ENCODE peak calls at places on chromosomes 11 and 22, in six cellular contexts. One of them, this sample, is unnamed. For H3K4me1, the result is how much of the 10 kb centered on the place peaks cover.

GRCh38 chr11:46729110-46730027 is 10.4 kb downstream of the F2 start:
- DNase-seq in IMR-90: peak
- DNase-seq in trophoblast cell: peak
- DNase-seq in H1: no peak
- DNase-seq in H9: no peak
- DNase-seq in neuronal stem cell: no peak
- DNase-seq in this sample: no peak

GRCh38 chr11:118886681-118887111 is 3.0 kb downstream of the CXCR5 start:
- DNase-seq in trophoblast cell: no peak
- DNase-seq in IMR-90: no peak
- DNase-seq in H9: no peak
- DNase-seq in neuronal stem cell: no peak
- DNase-seq in H1: no peak
- DNase-seq in this sample: no peak

GRCh38 chr11:95327273-95327948 is 96.4 kb upstream of the SESN3 start:
- DNase-seq in neuronal stem cell: no peak
- DNase-seq in IMR-90: no peak
- DNase-seq in trophoblast cell: no peak
- DNase-seq in H1: no peak
- DNase-seq in H9: no peak
- DNase-seq in this sample: no peak

GRCh38 chr11:128179512-128179911 is 407.8 kb downstream of the ETS1 start:
- DNase-seq in trophoblast cell: no peak
- DNase-seq in H1: no peak
- DNase-seq in H9: no peak
- DNase-seq in neuronal stem cell: no peak
- DNase-seq in IMR-90: no peak
- DNase-seq in this sample: no peak

GRCh38 chr22:47540011-47540410 is 777.6 kb downstream of the TBC1D22A start:
- DNase-seq in H1: no peak
- DNase-seq in neuronal stem cell: no peak
- DNase-seq in trophoblast cell: no peak
- DNase-seq in IMR-90: no peak
- DNase-seq in H9: no peak
- DNase-seq in this sample: no peak

GRCh38 chr11:3003396-3004231 is 11.5 kb upstream of the NAP1L4 start:
- DNase-seq in trophoblast cell: peak
- DNase-seq in H1: no peak
- DNase-seq in neuronal stem cell: no peak
- DNase-seq in H9: no peak
- DNase-seq in IMR-90: no peak
- DNase-seq in this sample: no peak

GRCh38 chr11:126284829-126285228 is 1.9 kb downstream of the TIRAP start:
- DNase-seq in IMR-90: peak
- DNase-seq in neuronal stem cell: no peak
- DNase-seq in H9: no peak
- DNase-seq in trophoblast cell: peak
- DNase-seq in H1: no peak
- DNase-seq in this sample: peak

GRCh38 chr22:19631899-19632670 is 82.2 kb upstream of the SEPTIN5 start:
- DNase-seq in H1: no peak
- DNase-seq in IMR-90: peak
- DNase-seq in trophoblast cell: peak
- DNase-seq in neuronal stem cell: peak
- DNase-seq in H9: peak
- DNase-seq in this sample: peak

GRCh38 chr22:40819741-40820140 is 595 bp upstream of the SLC25A17 start:
- DNase-seq in trophoblast cell: peak
- DNase-seq in H1: no peak
- DNase-seq in H9: no peak
- DNase-seq in neuronal stem cell: no peak
- DNase-seq in IMR-90: peak
- DNase-seq in this sample: peak

GRCh38 chr11:94845622-94846021 is 77.5 kb downstream of the AMOTL1 start:
- DNase-seq in H1: no peak
- DNase-seq in trophoblast cell: no peak
- DNase-seq in neuronal stem cell: no peak
- DNase-seq in H9: no peak
- DNase-seq in IMR-90: peak
- DNase-seq in this sample: peak

GRCh38 chr11:122422707-122423106 is 232.8 kb upstream of the UBASH3B start:
- DNase-seq in neuronal stem cell: no peak
- DNase-seq in IMR-90: peak
- DNase-seq in H9: no peak
- DNase-seq in trophoblast cell: peak
- DNase-seq in H1: no peak
- DNase-seq in this sample: no peak

GRCh38 chr11:40289370-40289769 is 1170.1 kb downstream of the LRRC4C start:
- DNase-seq in H1: no peak
- DNase-seq in trophoblast cell: no peak
- DNase-seq in H9: no peak
- DNase-seq in neuronal stem cell: no peak
- DNase-seq in IMR-90: no peak
- DNase-seq in this sample: no peak

GRCh38 chr11:40286137-40286536 is 1173.3 kb downstream of the LRRC4C start:
- DNase-seq in neuronal stem cell: no peak
- DNase-seq in H1: no peak
- DNase-seq in IMR-90: no peak
- DNase-seq in trophoblast cell: no peak
- DNase-seq in H9: no peak
- DNase-seq in this sample: no peak

GRCh38 chr11:40281055-40281580 is 1178.3 kb downstream of the LRRC4C start:
- DNase-seq in neuronal stem cell: no peak
- DNase-seq in IMR-90: no peak
- DNase-seq in trophoblast cell: no peak
- DNase-seq in H1: no peak
- DNase-seq in H9: no peak
- DNase-seq in this sample: peak

GRCh38 chr11:40288212-40288803 is 1171.1 kb downstream of the LRRC4C start:
- DNase-seq in H9: no peak
- DNase-seq in neuronal stem cell: no peak
- DNase-seq in H1: no peak
- DNase-seq in IMR-90: no peak
- DNase-seq in trophoblast cell: no peak
- DNase-seq in this sample: peak

DNA sequence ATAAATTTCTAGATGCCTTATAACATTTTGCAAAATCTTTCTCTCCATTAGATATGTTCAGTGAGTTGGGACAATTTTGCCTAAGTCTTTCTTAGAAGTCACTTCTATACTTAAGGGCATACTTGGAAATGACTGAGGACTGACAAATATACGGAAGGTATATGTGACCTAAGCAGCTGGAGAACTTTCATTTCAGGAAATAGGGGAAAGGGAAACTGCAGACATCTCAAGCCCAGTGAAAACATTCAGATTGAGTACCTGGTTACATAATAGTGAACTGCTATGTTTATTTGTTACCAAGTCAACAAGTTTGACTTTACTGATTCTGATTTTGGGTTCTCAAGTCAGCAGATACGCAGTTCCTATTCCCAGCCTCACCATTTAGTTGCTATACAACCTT is 1173.9 kb downstream of the LRRC4C start:
- DNase-seq in H1: no peak
- DNase-seq in trophoblast cell: no peak
- DNase-seq in IMR-90: no peak
- DNase-seq in neuronal stem cell: no peak
- DNase-seq in H9: no peak
- DNase-seq in this sample: no peak
- H3K14ac ChIP-seq in H1: no peak
- H3K14ac ChIP-seq in trophoblast cell: no peak
- H3K14ac ChIP-seq in IMR-90: no peak
- H3K14ac ChIP-seq in neuronal stem cell: no peak
- H3K14ac ChIP-seq in H9: no peak
- H3K14ac ChIP-seq in this sample: no peak

GRCh38 chr11:121372028-121372427 is 79.5 kb downstream of the SC5D start:
- DNase-seq in neuronal stem cell: no peak
- DNase-seq in IMR-90: no peak
- DNase-seq in H1: no peak
- DNase-seq in H9: no peak
- DNase-seq in trophoblast cell: no peak
- DNase-seq in this sample: no peak
- H2BK120ac ChIP-seq in neuronal stem cell: no peak
- H2BK120ac ChIP-seq in IMR-90: no peak
- H2BK120ac ChIP-seq in H1: peak
- H2BK120ac ChIP-seq in H9: no peak
- H2BK120ac ChIP-seq in trophoblast cell: no peak
- H2BK120ac ChIP-seq in this sample: no peak

GRCh38 chr11:65885808-65886536 is 2.3 kb downstream of the FIBP start:
- DNase-seq in trophoblast cell: no peak
- DNase-seq in neuronal stem cell: no peak
- DNase-seq in H1: no peak
- DNase-seq in IMR-90: no peak
- DNase-seq in H9: no peak
- DNase-seq in this sample: no peak

GRCh38 chr11:65890324-65891179 is at the start of gene CCDC85B:
- DNase-seq in H9: peak
- DNase-seq in IMR-90: peak
- DNase-seq in trophoblast cell: peak
- DNase-seq in H1: no peak
- DNase-seq in neuronal stem cell: peak
- DNase-seq in this sample: peak

GRCh38 chr11:65887026-65887722 is 1.1 kb downstream of the FIBP start:
- DNase-seq in IMR-90: no peak
- DNase-seq in H9: no peak
- DNase-seq in trophoblast cell: no peak
- DNase-seq in H1: no peak
- DNase-seq in neuronal stem cell: no peak
- DNase-seq in this sample: no peak

GRCh38 chr11:65887723-65888162 is 528 bp downstream of the FIBP start:
- DNase-seq in H9: no peak
- DNase-seq in IMR-90: peak
- DNase-seq in H1: no peak
- DNase-seq in neuronal stem cell: no peak
- DNase-seq in trophoblast cell: no peak
- DNase-seq in this sample: no peak

DNA sequence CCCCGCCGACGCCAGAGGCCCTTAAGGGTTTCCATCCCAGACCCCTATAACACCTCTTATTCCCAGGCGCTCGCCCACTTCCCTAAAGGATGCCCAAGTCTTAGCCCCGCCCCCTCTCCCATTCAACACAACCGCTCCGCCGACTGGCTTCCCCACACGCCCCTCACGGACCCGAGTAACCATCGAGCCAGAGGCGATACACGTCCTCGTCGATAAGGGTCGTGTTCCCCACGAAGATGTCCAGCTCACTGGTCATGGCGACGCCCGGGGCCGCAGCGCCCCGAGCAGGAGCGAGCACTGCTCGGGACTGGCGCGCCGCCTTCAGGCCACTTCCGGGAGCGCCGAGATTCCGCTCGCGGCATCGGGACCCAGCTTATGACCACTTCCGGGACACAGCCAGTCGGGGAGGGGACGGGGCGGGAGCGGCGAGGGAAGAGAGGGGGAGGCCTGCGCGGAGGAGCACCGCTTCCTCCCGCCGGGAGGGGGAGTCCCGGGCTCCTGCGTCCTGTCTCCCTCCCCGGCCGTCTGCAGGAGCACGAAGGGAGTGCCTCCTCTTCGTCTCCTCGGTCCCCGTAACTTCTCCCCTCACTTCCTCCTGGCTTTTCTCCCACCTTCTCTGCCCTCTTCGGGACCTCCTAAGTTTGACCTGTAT is at the start of gene FIBP:
- DNase-seq in IMR-90: peak
- DNase-seq in neuronal stem cell: peak
- DNase-seq in trophoblast cell: peak
- DNase-seq in H1: peak
- DNase-seq in H9: peak
- DNase-seq in this sample: peak
- H3K4me1 ChIP-seq in IMR-90: under half
- H3K4me1 ChIP-seq in neuronal stem cell: under half
- H3K4me1 ChIP-seq in trophoblast cell: under half
- H3K4me1 ChIP-seq in H1: under half
- H3K4me1 ChIP-seq in H9: under half
- H3K4me1 ChIP-seq in this sample: under half

GRCh38 chr11:61793084-61793828 is 545 bp downstream of the FEN1 start:
- DNase-seq in trophoblast cell: peak
- DNase-seq in H1: no peak
- DNase-seq in IMR-90: no peak
- DNase-seq in H9: no peak
- DNase-seq in neuronal stem cell: no peak
- DNase-seq in this sample: no peak
- H3K14ac ChIP-seq in trophoblast cell: peak
- H3K14ac ChIP-seq in H1: no peak
- H3K14ac ChIP-seq in IMR-90: peak
- H3K14ac ChIP-seq in H9: peak
- H3K14ac ChIP-seq in neuronal stem cell: no peak
- H3K14ac ChIP-seq in this sample: no peak

DNA sequence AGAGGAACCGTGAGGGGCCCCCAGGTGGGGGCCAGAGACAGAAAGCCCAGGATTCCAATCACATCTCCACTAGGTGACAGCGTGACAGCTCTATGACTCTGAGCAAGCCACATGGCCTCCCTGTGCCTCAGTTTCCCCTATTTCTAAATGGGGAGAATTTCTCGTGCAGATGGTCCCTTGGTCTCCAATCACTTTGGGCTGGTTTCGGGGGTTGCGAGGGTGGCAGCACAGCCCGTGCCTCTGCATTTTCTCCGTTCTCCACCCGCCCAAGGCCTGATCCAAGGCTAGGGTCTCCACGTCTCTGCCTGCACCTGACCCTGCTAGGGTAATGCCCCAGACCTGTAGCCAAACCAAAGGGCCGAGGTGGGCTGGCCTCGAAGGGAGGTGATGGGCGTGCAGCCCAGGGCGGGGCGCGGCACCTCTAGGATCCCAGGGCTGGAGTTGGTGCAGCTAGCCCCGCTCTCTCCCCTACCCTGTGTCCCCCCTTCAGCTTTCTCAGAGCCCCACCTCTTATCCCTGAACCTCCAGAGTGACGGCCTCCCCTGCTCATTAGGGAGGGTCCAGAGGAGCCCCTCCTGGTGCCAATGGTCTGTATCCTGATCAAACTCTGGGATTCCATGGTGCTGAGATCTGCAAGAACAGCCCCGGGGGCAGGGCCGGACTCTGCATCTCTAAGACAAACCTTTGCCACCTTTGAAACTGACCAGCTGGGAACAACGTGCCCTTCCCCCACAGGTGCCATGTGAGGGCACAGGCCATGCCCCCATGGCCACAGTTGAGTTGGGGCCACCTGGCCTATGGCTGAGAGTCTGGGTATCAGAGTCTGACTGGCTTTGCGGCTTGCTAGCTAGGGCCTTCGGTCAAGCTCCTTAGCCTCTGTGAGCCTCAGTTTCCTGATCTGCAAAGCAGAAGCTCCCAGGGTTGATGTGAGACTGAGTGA is 22.9 kb upstream of the CBX7 start:
- DNase-seq in neuronal stem cell: no peak
- DNase-seq in H9: peak
- DNase-seq in IMR-90: no peak
- DNase-seq in H1: no peak
- DNase-seq in trophoblast cell: peak
- DNase-seq in this sample: peak
- H2BK120ac ChIP-seq in neuronal stem cell: peak
- H2BK120ac ChIP-seq in H9: peak
- H2BK120ac ChIP-seq in IMR-90: peak
- H2BK120ac ChIP-seq in H1: peak
- H2BK120ac ChIP-seq in trophoblast cell: peak
- H2BK120ac ChIP-seq in this sample: peak

This sample was measured in mesenchymal stem cell.